ENCODE peak calls at places on chromosomes 5 and 9, in six cellular contexts. W is HuH-7; D is mammary epithelial cell; Q is amygdala; T is activated T-cell treated with anti-CD3 and anti-CD28 coated beads, Interleukin-2, amount 50 U/mL, for 72 hours; G is iris pigment epithelial cell. Y is an unnamed sample.

GRCh38 chr9:133112361-133113026 is 8.5 kb downstream of the RALGDS start:
- DNase-seq in W (no peak), T (no peak), Q (no peak), D (no peak), G (no peak), Y (peak; percentile 41)

GRCh38 chr9:12497790-12498189 is 195.4 kb upstream of the TYRP1 start:
- DNase-seq in Q (no peak), W (no peak), T (no peak), D (no peak), G (no peak), Y (no peak)

GRCh38 chr5:143316844-143317631 is 86.4 kb downstream of the NR3C1 start:
- DNase-seq in W (no peak), T (no peak), D (no peak), G (no peak), Q (no peak), Y (no peak)

GRCh38 chr9:72529531-72529930 is 8.1 kb downstream of the TMC1 start:
- DNase-seq in Q (no peak), T (no peak), W (no peak), G (no peak), D (no peak), Y (no peak)

GRCh38 chr5:57190593-57190992 is 16.7 kb downstream of the GPBP1 start:
- DNase-seq in G (no peak), W (no peak), T (no peak), D (no peak), Q (no peak), Y (no peak)

GRCh38 chr5:132064140-132064539 is 3.7 kb downstream of the IL3 start:
- DNase-seq in T (no peak), W (no peak), G (no peak), Q (no peak), D (no peak), Y (no peak)

GRCh38 chr5:14316471-14316870 is 173.3 kb downstream of the TRIO start:
- DNase-seq in Q (no peak), G (no peak), W (no peak), T (no peak), D (no peak), Y (no peak)

GRCh38 chr5:89276566-89277305 is 393.8 kb upstream of the MEF2C start:
- DNase-seq in D (peak; percentile 83), T (no peak), W (no peak), G (no peak), Q (no peak), Y (no peak)

GRCh38 chr9:129270903-129271431 is 92.9 kb upstream of the IER5L start:
- DNase-seq in W (no peak), D (peak; percentile 82), G (peak; percentile 83), T (peak; percentile 9), Q (no peak), Y (peak; percentile 61)

GRCh38 chr5:54655761-54656160 is 138.2 kb downstream of the SNX18 start:
- DNase-seq in Q (no peak), T (no peak), W (no peak), D (no peak), G (no peak), Y (no peak)